ENCODE peak calls at places on chromosome 1, in five cellular contexts. N is heart right ventricle, P is sigmoid colon, V is K562, Y is upper lobe of right lung. F is an unnamed sample.

GRCh38 chr1:45326627-45327591 is at the start of gene HPDL:
- DNase-seq in N (peak), V (peak), P (peak), Y (peak), F (no peak)

GRCh38 chr1:202462342-202463076 is 114.0 kb downstream of the PPP1R12B start:
- DNase-seq in V (peak), P (no peak), Y (no peak), N (peak), F (no peak)

GRCh38 chr1:192609110-192610079 is 26.6 kb upstream of the RGS13 start:
- DNase-seq in V (no peak), N (peak), P (peak), Y (peak), F (peak)

GRCh38 chr1:157992031-157992568 is 1.3 kb upstream of the KIRREL1 start:
- DNase-seq in N (peak), P (peak), Y (peak), V (peak), F (peak)

GRCh38 chr1:208219659-208220282 is 24.4 kb downstream of the PLXNA2 start:
- DNase-seq in Y (peak), P (peak), V (peak), N (peak), F (peak)

GRCh38 chr1:59903136-59903754 is 23.3 kb downstream of the CYP2J2 start:
- DNase-seq in N (no peak), V (peak), Y (no peak), P (no peak), F (no peak)

GRCh38 chr1:11924334-11925195 is 1.7 kb downstream of the KIAA2013 start:
- DNase-seq in N (no peak), P (no peak), Y (no peak), V (no peak), F (no peak)

GRCh38 chr1:90721210-90722194 is 4.4 kb upstream of the BARHL2 start:
- DNase-seq in V (peak), Y (peak), P (no peak), N (no peak), F (no peak)

GRCh38 chr1:19429611-19430010 is 55.7 kb downstream of the CAPZB start:
- DNase-seq in N (no peak), V (no peak), P (peak), Y (no peak), F (no peak)

GRCh38 chr1:2998503-2999100 is 22.7 kb upstream of the ACTRT2 start:
- DNase-seq in P (no peak), V (no peak), Y (no peak), N (no peak), F (no peak)

GRCh38 chr1:34364376-34364775 is 187.7 kb downstream of the C1orf94 start:
- DNase-seq in Y (no peak), V (no peak), N (no peak), P (no peak), F (no peak)

GRCh38 chr1:94582578-94582977 is 41.0 kb upstream of the F3 start:
- DNase-seq in V (no peak), P (no peak), N (no peak), Y (no peak), F (no peak)

GRCh38 chr1:196779093-196779492 is 4.5 kb downstream of the CFHR3 start:
- DNase-seq in P (no peak), Y (no peak), V (no peak), N (no peak), F (no peak)

GRCh38 chr1:10341062-10341600 is 57.7 kb upstream of the PGD start:
- DNase-seq in V (no peak), P (no peak), Y (no peak), N (no peak), F (no peak)

GRCh38 chr1:31765041-31765467 is 914 bp upstream of the ADGRB2 start:
- DNase-seq in V (peak), N (no peak), Y (no peak), P (no peak), F (no peak)

GRCh38 chr1:206419250-206419649 is 51.0 kb upstream of the IKBKE start:
- DNase-seq in N (no peak), P (no peak), Y (no peak), V (peak), F (no peak)

GRCh38 chr1:185480545-185480944 is 163.5 kb upstream of the IVNS1ABP start:
- DNase-seq in P (no peak), Y (no peak), V (no peak), N (no peak), F (no peak)

GRCh38 chr1:235843458-235843857 is 23.2 kb downstream of the LYST start:
- DNase-seq in N (no peak), V (peak), P (no peak), Y (no peak), F (no peak)

GRCh38 chr1:150575518-150576366 is 3.7 kb downstream of the MCL1 start:
- DNase-seq in Y (peak), P (no peak), V (no peak), N (no peak), F (no peak)

GRCh38 chr1:229208481-229208880 is 62.4 kb upstream of the RAB4A start:
- DNase-seq in V (no peak), P (no peak), Y (no peak), N (no peak), F (no peak)

GRCh38 chr1:93839307-93839706 is 39.7 kb downstream of the DNTTIP2 start:
- DNase-seq in P (no peak), Y (no peak), V (no peak), N (no peak), F (no peak)

GRCh38 chr1:222820159-222820732 is 5.4 kb downstream of the DISP1 start:
- DNase-seq in P (no peak), Y (no peak), V (no peak), N (no peak), F (no peak)

GRCh38 chr1:206575165-206575893 is 36.9 kb downstream of the EIF2D start:
- DNase-seq in N (peak), V (peak), Y (no peak), P (peak), F (no peak)

GRCh38 chr1:214379254-214379970 is 98.5 kb downstream of the SMYD2 start:
- DNase-seq in P (no peak), N (no peak), Y (no peak), V (no peak), F (no peak)

GRCh38 chr1:153540394-153541361 is at the start of gene S100A5:
- DNase-seq in P (peak), N (no peak), Y (peak), V (no peak), F (no peak)

GRCh38 chr1:27154469-27154990 is 395 bp downstream of the SLC9A1 start:
- DNase-seq in P (no peak), N (no peak), Y (no peak), V (no peak), F (no peak)

GRCh38 chr1:91585982-91586381 is 85.3 kb downstream of the CDC7 start:
- DNase-seq in Y (no peak), N (no peak), P (no peak), V (no peak), F (no peak)

GRCh38 chr1:66373072-66373685 is 160.8 kb upstream of the SGIP1 start:
- DNase-seq in P (no peak), Y (no peak), V (no peak), N (no peak), F (no peak)
- H3K4me3 ChIP-seq in P (no peak), Y (no peak), V (no peak), N (no peak), F (no peak)

GRCh38 chr1:116193768-116194167 is 82.6 kb downstream of the MAB21L3 start:
- DNase-seq in Y (no peak), N (no peak), P (no peak), V (no peak), F (no peak)

GRCh38 chr1:116189481-116189880 is 78.3 kb downstream of the MAB21L3 start:
- DNase-seq in Y (no peak), V (no peak), P (no peak), N (no peak), F (no peak)

GRCh38 chr1:116194592-116194991 is 83.4 kb downstream of the MAB21L3 start:
- DNase-seq in Y (no peak), P (no peak), N (no peak), V (no peak), F (no peak)

GRCh38 chr1:116195077-116195868 is 84.1 kb downstream of the MAB21L3 start:
- DNase-seq in V (no peak), Y (no peak), N (no peak), P (no peak), F (no peak)

GRCh38 chr1:116191294-116191693 is 80.1 kb downstream of the MAB21L3 start:
- DNase-seq in V (no peak), P (no peak), N (no peak), Y (no peak), F (no peak)
- H3K27ac ChIP-seq in V (no peak), P (no peak), N (no peak), Y (no peak), F (no peak)

GRCh38 chr1:156383023-156383422 is 14.0 kb downstream of the RHBG start:
- DNase-seq in V (peak), P (no peak), Y (no peak), N (peak), F (no peak)
- TF ChIP-seq CTCF in V (peak), P (peak), Y (peak), N (peak), F (peak)

DNA sequence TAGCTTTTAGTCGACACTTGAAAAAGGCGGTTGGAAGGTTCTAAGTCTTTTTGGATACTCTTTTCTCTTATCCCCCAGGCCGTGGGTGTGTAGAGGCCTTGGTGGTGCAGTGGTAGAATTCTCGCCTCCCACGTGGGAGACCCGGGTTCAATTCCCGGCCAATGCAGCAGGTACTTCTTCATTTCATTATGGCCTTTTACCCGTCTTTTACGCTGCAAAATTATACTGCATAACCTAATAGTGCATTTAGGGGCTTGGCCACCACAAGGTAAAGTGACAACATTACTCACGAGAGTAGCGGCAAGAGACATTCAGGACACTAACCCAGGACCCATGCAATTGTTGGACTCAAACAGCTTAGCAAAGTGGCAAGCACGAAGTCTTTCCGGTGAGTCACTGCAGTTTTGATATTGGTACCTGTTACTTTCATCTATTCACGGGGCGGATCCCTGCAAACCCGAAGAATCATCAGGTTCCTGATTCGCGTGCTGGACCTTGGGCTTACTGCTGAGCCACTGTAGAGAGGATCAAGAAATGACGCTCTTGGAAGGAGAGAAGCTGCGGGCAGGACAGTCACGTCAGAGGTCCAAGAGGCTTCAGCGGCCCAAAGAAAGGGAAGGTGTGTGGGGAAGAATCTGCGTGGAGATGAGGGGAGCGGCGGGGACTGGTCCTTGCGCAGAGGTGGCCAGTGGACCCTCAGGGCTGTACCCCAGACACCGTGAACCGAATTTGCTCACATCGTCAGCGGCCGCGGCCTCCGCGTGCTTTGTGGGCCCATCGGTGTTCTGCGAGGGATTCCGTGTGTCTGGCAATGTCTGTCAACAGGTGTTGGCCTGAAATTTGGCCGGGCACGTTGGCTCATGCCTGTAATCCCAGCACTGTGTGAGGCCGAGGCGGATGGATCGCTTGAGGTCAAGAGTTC is 12.9 kb upstream of the RNU1-4 start:
- DNase-seq in N (no peak), Y (peak), P (peak), V (peak), F (peak)
- H3K4me3 ChIP-seq in N (no peak), Y (no peak), P (no peak), V (no peak), F (no peak)

F was measured in coronary artery.